ENCODE peak calls at places on chromosomes 13 and 19, in four cellular contexts. U, G, L and K are unnamed samples. For H3K36me3, the result is how much of the 10 kb centered on the place peaks cover.

GRCh38 chr19:38233740-38234251 is 9.8 kb upstream of the DPF1 start:
- DNase-seq in U (no peak), G (peak), L (no peak), K (peak)

GRCh38 chr19:50315773-50316448 is 13.3 kb downstream of the KCNC3 start:
- DNase-seq in U (no peak), G (no peak), L (no peak), K (no peak)

GRCh38 chr19:37903096-37903495 is 3.3 kb downstream of the WDR87 start:
- DNase-seq in U (no peak), G (no peak), L (no peak), K (no peak)

GRCh38 chr13:98664047-98664446 is 87.1 kb upstream of the STK24 start:
- DNase-seq in U (peak), G (no peak), L (no peak), K (no peak)

GRCh38 chr13:110929104-110929777 is 14.4 kb upstream of the ANKRD10 start:
- DNase-seq in U (no peak), G (no peak), L (no peak), K (no peak)

GRCh38 chr13:104645786-104646185 is 1579.6 kb upstream of the SLC10A2 start:
- DNase-seq in U (no peak), G (no peak), L (no peak), K (no peak)

GRCh38 chr13:31116224-31116623 is 45.5 kb downstream of the HSPH1 start:
- DNase-seq in U (no peak), G (peak), L (no peak), K (no peak)

GRCh38 chr13:78137404-78138142 is 218.9 kb upstream of the EDNRB start:
- DNase-seq in U (no peak), G (peak), L (no peak), K (no peak)

GRCh38 chr13:111202149-111202548 is 87.0 kb downstream of the ARHGEF7 start:
- DNase-seq in U (no peak), G (no peak), L (no peak), K (no peak)

GRCh38 chr19:16200038-16200775 is 2.5 kb downstream of the AP1M1 start:
- DNase-seq in U (no peak), G (peak), L (no peak), K (no peak)

GRCh38 chr13:100234524-100235136 is 145.7 kb downstream of the PCCA start:
- DNase-seq in U (no peak), G (no peak), L (no peak), K (no peak)

GRCh38 chr19:38388310-38389100 is at the start of gene SPRED3:
- DNase-seq in U (no peak), G (no peak), L (no peak), K (no peak)

GRCh38 chr13:73158851-73159250 is 100.0 kb downstream of the KLF5 start:
- DNase-seq in U (no peak), G (no peak), L (no peak), K (no peak)

GRCh38 chr13:111448504-111448903 is 128.1 kb downstream of the TEX29 start:
- DNase-seq in U (no peak), G (no peak), L (no peak), K (no peak)

GRCh38 chr13:47215741-47216140 is 318.9 kb upstream of the HTR2A start:
- DNase-seq in U (peak), G (no peak), L (no peak), K (no peak)

GRCh38 chr19:35963514-35963913 is 27.3 kb downstream of the LRFN3 start:
- DNase-seq in U (no peak), G (peak), L (no peak), K (no peak)

GRCh38 chr19:18264956-18265610 is 9.2 kb downstream of the IQCN start:
- DNase-seq in U (no peak), G (no peak), L (no peak), K (no peak)

GRCh38 chr13:95317037-95317989 is 16.1 kb upstream of the ABCC4 start:
- DNase-seq in U (no peak), G (no peak), L (no peak), K (no peak)

GRCh38 chr13:56351041-56351440 is 789.7 kb upstream of the PRR20A start:
- DNase-seq in U (no peak), G (no peak), L (no peak), K (no peak)

GRCh38 chr19:34555447-34555846 is 73.9 kb downstream of the WTIP start:
- DNase-seq in U (no peak), G (no peak), L (no peak), K (no peak)

GRCh38 chr19:34559045-34559444 is 77.5 kb downstream of the WTIP start:
- DNase-seq in U (no peak), G (no peak), L (no peak), K (no peak)

GRCh38 chr19:34560229-34560628 is 78.7 kb downstream of the WTIP start:
- DNase-seq in U (no peak), G (no peak), L (no peak), K (no peak)

GRCh38 chr19:34556500-34556899 is 74.9 kb downstream of the WTIP start:
- DNase-seq in U (no peak), G (no peak), L (no peak), K (no peak)
- TF ChIP-seq CTCF in U (peak), G (peak), L (peak), K (no peak)

GRCh38 chr13:45403081-45403480 is 15.1 kb downstream of the SLC25A30 start:
- DNase-seq in U (no peak), G (no peak), L (no peak), K (no peak)

GRCh38 chr13:45410466-45410865 is 7.7 kb downstream of the SLC25A30 start:
- DNase-seq in U (no peak), G (no peak), L (no peak), K (no peak)

GRCh38 chr13:45409993-45410392 is 8.2 kb downstream of the SLC25A30 start:
- DNase-seq in U (no peak), G (no peak), L (no peak), K (no peak)

GRCh38 chr13:45402641-45403040 is 15.5 kb downstream of the SLC25A30 start:
- DNase-seq in U (no peak), G (no peak), L (no peak), K (no peak)

GRCh38 chr13:45406421-45406820 is 11.8 kb downstream of the SLC25A30 start:
- DNase-seq in U (no peak), G (no peak), L (no peak), K (no peak)
- H3K36me3 ChIP-seq in U (under half), G (under half), L (half or more), K (under half)

DNA sequence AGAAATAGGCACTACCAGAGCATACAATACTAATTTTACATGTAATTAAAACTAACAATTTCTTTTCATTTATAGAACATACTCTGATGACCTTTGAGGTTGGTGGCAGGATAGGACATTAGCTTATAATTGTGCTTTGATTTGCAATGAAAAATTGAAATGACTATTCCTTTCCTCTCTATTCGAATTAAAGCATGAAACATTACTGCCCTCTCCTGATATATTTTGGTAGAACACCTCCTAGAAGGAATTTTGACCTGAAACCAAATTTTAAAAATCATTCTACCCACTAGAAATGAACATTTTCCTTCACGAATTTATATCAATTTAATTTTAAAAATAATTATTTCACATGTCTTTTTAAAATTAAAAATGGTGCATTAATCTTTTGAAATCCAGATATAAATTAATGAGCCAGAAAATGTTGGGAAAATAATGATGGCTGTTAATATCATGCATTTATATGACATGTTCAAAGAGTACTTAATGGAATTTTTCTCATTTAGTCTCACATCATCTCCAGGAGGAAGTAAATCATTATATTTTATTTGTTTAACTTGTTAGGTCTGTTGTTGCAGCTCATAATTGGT is 556.3 kb upstream of the ARGLU1 start:
- DNase-seq in U (no peak), G (no peak), L (no peak), K (no peak)
- TF ChIP-seq CTCF in U (peak), G (peak), L (peak), K (peak)

GRCh38 chr19:54206831-54207177 is 6.1 kb downstream of the RPS9 start:
- DNase-seq in U (no peak), G (no peak), L (no peak), K (no peak)
- H3K36me3 ChIP-seq in U (under half), G (under half), L (half or more), K (under half)

GRCh38 chr19:32333227-32333626 is 12.2 kb upstream of the ZNF507 start:
- DNase-seq in U (no peak), G (no peak), L (no peak), K (no peak)

GRCh38 chr19:32337176-32337808 is 8.1 kb upstream of the ZNF507 start:
- DNase-seq in U (no peak), G (no peak), L (no peak), K (no peak)

GRCh38 chr19:32339988-32340874 is 5.2 kb upstream of the ZNF507 start:
- DNase-seq in U (no peak), G (peak), L (no peak), K (peak)

GRCh38 chr19:32336259-32337111 is 8.9 kb upstream of the ZNF507 start:
- DNase-seq in U (no peak), G (no peak), L (no peak), K (no peak)
- TF ChIP-seq CTCF in U (peak), G (no peak), L (no peak), K (no peak)

DNA sequence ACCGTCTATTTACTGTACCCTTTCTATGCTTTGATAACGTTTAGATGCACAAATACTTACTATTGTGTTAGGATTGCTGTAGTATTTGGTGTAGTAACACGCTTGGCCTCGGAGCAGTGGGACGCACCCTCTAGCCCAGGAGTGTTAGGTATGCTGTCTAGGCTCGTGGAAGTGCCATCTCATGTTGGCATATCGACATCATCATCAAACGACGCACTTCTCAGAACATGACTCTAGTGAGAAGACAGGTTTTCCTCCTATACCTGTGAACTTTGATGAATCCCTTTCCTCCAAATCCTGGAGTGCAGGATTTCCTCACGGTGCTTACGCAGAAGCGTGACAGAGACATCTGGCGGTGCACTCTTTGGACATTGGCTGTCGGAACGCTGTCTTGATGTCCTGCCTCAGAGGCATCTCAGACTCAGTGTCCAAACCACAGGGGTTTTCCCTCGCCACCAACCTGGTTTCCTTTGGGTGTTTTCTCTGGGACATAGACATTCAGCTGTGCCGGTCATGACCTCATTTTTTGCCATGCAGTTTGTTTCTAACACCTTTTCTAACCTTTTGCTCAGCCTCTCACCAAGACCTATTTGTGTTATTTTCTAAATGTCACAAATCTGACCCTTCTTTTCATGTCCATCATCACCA is 6.3 kb downstream of the SNRNP70 start:
- DNase-seq in U (no peak), G (no peak), L (no peak), K (no peak)
- H3K36me3 ChIP-seq in U (under half), G (under half), L (half or more), K (under half)

GRCh38 chr19:4264812-4265211 is 14.3 kb upstream of the SHD start:
- DNase-seq in U (no peak), G (no peak), L (no peak), K (no peak)

GRCh38 chr19:4266253-4267000 is 12.6 kb upstream of the SHD start:
- DNase-seq in U (no peak), G (no peak), L (no peak), K (no peak)

GRCh38 chr19:4267101-4267900 is 11.8 kb upstream of the SHD start:
- DNase-seq in U (no peak), G (no peak), L (no peak), K (peak)

GRCh38 chr19:4268816-4269430 is 10.1 kb upstream of the SHD start:
- DNase-seq in U (no peak), G (no peak), L (no peak), K (no peak)

GRCh38 chr19:4267901-4268815 is 10.9 kb upstream of the SHD start:
- DNase-seq in U (no peak), G (no peak), L (no peak), K (peak)
- TF ChIP-seq CTCF in U (no peak), G (no peak), L (no peak), K (no peak)

GRCh38 chr13:80039000-80039399 is 301.9 kb downstream of the SPRY2 start:
- DNase-seq in U (no peak), G (no peak), L (no peak), K (no peak)
- H3K36me3 ChIP-seq in U (under half), G (under half), L (under half), K (under half)

DNA sequence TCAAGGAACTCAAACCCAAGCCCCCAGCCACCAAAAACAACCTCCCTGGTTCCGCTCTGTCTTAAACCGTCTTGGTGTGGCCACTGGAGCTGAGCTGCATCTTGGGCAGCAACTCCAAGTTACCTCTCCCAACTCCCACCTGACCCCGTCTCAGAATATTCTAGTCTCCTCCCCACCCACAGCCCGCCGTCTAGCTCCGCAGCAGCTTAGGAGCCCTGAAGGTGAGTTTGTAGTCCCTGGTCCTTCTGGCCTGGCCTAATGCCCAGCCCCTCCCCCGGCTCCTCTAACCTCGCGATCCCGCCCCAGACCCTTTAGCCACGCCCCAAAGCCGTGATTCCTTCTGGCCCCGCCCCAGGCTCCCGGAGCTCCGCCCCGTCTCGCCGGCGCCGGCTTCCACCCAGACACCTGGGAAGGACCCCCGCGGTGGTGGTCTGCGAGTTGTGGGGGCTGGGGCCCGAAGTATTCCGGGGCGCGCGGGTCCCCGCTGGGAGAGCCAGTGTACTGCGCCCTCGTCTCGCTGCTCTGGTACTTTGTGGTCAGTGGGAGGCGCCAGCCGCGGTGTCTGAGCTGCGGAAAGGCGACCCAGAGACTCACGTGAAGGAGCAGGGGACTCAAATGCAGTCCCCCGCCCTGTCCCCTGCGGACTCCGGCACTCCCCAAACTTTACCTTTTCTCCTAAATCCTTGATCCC is 2.5 kb upstream of the LHB start:
- DNase-seq in U (no peak), G (peak), L (no peak), K (peak)
- TF ChIP-seq CTCF in U (peak), G (no peak), L (no peak), K (no peak)